ENCODE peak calls at places on chromosome 1, in ten cellular contexts. K, Z, Q, N, J, L, H, D, C and E are unnamed samples.
A peak's percentile ranks its signal among the peaks of the same experiment; 100 is the strongest.

GRCh38 chr1:223704921-223705878 is 7.1 kb upstream of the CAPN2 start:
- DNase-seq in N (no peak), D (no peak), J (no peak), L (no peak), C (peak; percentile 45), H (peak; percentile 70), Q (peak; percentile 58), Z (no peak), K (no peak), E (no peak)

GRCh38 chr1:2151252-2151651 is 43.3 kb downstream of the FAAP20 start:
- DNase-seq in J (no peak), L (no peak), N (no peak), Z (no peak), D (no peak), K (no peak), H (no peak), C (no peak), Q (peak; percentile 75), E (no peak)

GRCh38 chr1:58422436-58422835 is 124.1 kb downstream of the OMA1 start:
- DNase-seq in H (no peak), K (no peak), J (no peak), N (no peak), C (no peak), Q (no peak), Z (no peak), L (no peak), D (no peak), E (no peak)

GRCh38 chr1:204398197-204399125 is 13.2 kb downstream of the PPP1R15B start:
- DNase-seq in N (peak; percentile 85), J (peak; percentile 81), L (peak; percentile 74), Q (peak; percentile 78), D (peak; percentile 59), H (peak; percentile 76), K (peak; percentile 68), C (peak; percentile 72), Z (peak; percentile 36), E (peak; percentile 82)

GRCh38 chr1:2820731-2821372 is 19.4 kb upstream of the TTC34 start:
- DNase-seq in L (no peak), C (no peak), Q (no peak), K (no peak), D (no peak), J (no peak), Z (no peak), N (no peak), H (no peak), E (no peak)

GRCh38 chr1:230085178-230085515 is 18.1 kb downstream of the GALNT2 start:
- DNase-seq in K (no peak), D (no peak), J (no peak), Z (no peak), Q (no peak), N (no peak), C (no peak), L (no peak), H (no peak), E (no peak)

GRCh38 chr1:34686531-34686930 is 68.3 kb upstream of the GJB5 start:
- DNase-seq in L (no peak), H (no peak), K (no peak), Z (no peak), C (no peak), D (no peak), J (no peak), Q (no peak), N (no peak), E (no peak)

GRCh38 chr1:199291022-199291740 is 652.3 kb downstream of the PTPRC start:
- DNase-seq in N (no peak), L (no peak), Z (no peak), D (no peak), C (no peak), K (no peak), J (no peak), Q (no peak), H (no peak), E (no peak)

GRCh38 chr1:187491082-187491720 is 662.5 kb downstream of the PLA2G4A start:
- DNase-seq in N (no peak), Z (peak; percentile 70), C (peak; percentile 11), K (no peak), L (no peak), Q (peak; percentile 73), D (no peak), J (no peak), H (peak; percentile 42), E (no peak)